ENCODE peak calls at places on chromosomes 3 and 15, in five cellular contexts. One of them, this sample, is unnamed.

GRCh38 chr3:132549890-132550578 is 47.0 kb upstream of the ACKR4 start:
- DNase-seq in upper lobe of left lung: no peak
- DNase-seq in left ventricle myocardium inferior: no peak
- DNase-seq in B cell: no peak
- DNase-seq in NCI-H1105 treated with DMSO at 0.1 percent for 48 hours: no peak
- DNase-seq in this sample: no peak

GRCh38 chr3:147680820-147681488 is 271.8 kb downstream of the ZIC1 start:
- DNase-seq in NCI-H1105 treated with DMSO at 0.1 percent for 48 hours: peak; percentile 35
- DNase-seq in B cell: no peak
- DNase-seq in upper lobe of left lung: no peak
- DNase-seq in left ventricle myocardium inferior: peak; percentile 57
- DNase-seq in this sample: peak; percentile 37

GRCh38 chr15:72766025-72766424 is 17.5 kb downstream of the ADPGK start:
- DNase-seq in B cell: no peak
- DNase-seq in upper lobe of left lung: no peak
- DNase-seq in NCI-H1105 treated with DMSO at 0.1 percent for 48 hours: no peak
- DNase-seq in left ventricle myocardium inferior: no peak
- DNase-seq in this sample: no peak

GRCh38 chr3:42730706-42731420 is 28.3 kb upstream of the HHATL start:
- DNase-seq in left ventricle myocardium inferior: no peak
- DNase-seq in NCI-H1105 treated with DMSO at 0.1 percent for 48 hours: no peak
- DNase-seq in B cell: no peak
- DNase-seq in upper lobe of left lung: no peak
- DNase-seq in this sample: no peak

GRCh38 chr3:176430244-176430893 is 766.9 kb downstream of the TBL1XR1 start:
- DNase-seq in left ventricle myocardium inferior: no peak
- DNase-seq in B cell: no peak
- DNase-seq in NCI-H1105 treated with DMSO at 0.1 percent for 48 hours: peak; percentile 91
- DNase-seq in upper lobe of left lung: no peak
- DNase-seq in this sample: peak; percentile 52

GRCh38 chr15:101314301-101314700 is 19.3 kb upstream of the SNRPA1 start:
- DNase-seq in NCI-H1105 treated with DMSO at 0.1 percent for 48 hours: no peak
- DNase-seq in left ventricle myocardium inferior: no peak
- DNase-seq in B cell: no peak
- DNase-seq in upper lobe of left lung: no peak
- DNase-seq in this sample: no peak

GRCh38 chr3:150763841-150764483 is 993 bp upstream of the SIAH2 start:
- DNase-seq in upper lobe of left lung: peak; percentile 89
- DNase-seq in B cell: peak; percentile 56
- DNase-seq in NCI-H1105 treated with DMSO at 0.1 percent for 48 hours: peak; percentile 70
- DNase-seq in left ventricle myocardium inferior: peak; percentile 69
- DNase-seq in this sample: peak; percentile 49

GRCh38 chr3:141368062-141368924 is at the start of gene ZBTB38:
- DNase-seq in NCI-H1105 treated with DMSO at 0.1 percent for 48 hours: no peak
- DNase-seq in left ventricle myocardium inferior: peak; percentile 88
- DNase-seq in upper lobe of left lung: peak; percentile 95
- DNase-seq in B cell: no peak
- DNase-seq in this sample: no peak

GRCh38 chr3:119884161-119884557 is 102.3 kb downstream of the NR1I2 start:
- DNase-seq in B cell: no peak
- DNase-seq in left ventricle myocardium inferior: no peak
- DNase-seq in upper lobe of left lung: no peak
- DNase-seq in NCI-H1105 treated with DMSO at 0.1 percent for 48 hours: no peak
- DNase-seq in this sample: no peak

GRCh38 chr15:60004846-60005351 is 788 bp downstream of the FOXB1 start:
- DNase-seq in left ventricle myocardium inferior: no peak
- DNase-seq in NCI-H1105 treated with DMSO at 0.1 percent for 48 hours: peak; percentile 58
- DNase-seq in B cell: peak; percentile 41
- DNase-seq in upper lobe of left lung: peak; percentile 85
- DNase-seq in this sample: no peak

GRCh38 chr15:52228928-52229327 is 37.7 kb upstream of the GNB5 start:
- DNase-seq in NCI-H1105 treated with DMSO at 0.1 percent for 48 hours: no peak
- DNase-seq in left ventricle myocardium inferior: no peak
- DNase-seq in upper lobe of left lung: no peak
- DNase-seq in B cell: peak; percentile 70
- DNase-seq in this sample: no peak

GRCh38 chr3:130849111-130849552 is 44.8 kb upstream of the ATP2C1 start:
- DNase-seq in upper lobe of left lung: no peak
- DNase-seq in NCI-H1105 treated with DMSO at 0.1 percent for 48 hours: peak; percentile 96
- DNase-seq in left ventricle myocardium inferior: peak; percentile 26
- DNase-seq in B cell: no peak
- DNase-seq in this sample: peak; percentile 65

GRCh38 chr15:52191207-52191606 is at the start of gene GNB5:
- DNase-seq in NCI-H1105 treated with DMSO at 0.1 percent for 48 hours: no peak
- DNase-seq in B cell: no peak
- DNase-seq in left ventricle myocardium inferior: no peak
- DNase-seq in upper lobe of left lung: no peak
- DNase-seq in this sample: no peak

GRCh38 chr3:153970047-153970446 is 151.1 kb upstream of the ARHGEF26 start:
- DNase-seq in NCI-H1105 treated with DMSO at 0.1 percent for 48 hours: no peak
- DNase-seq in left ventricle myocardium inferior: no peak
- DNase-seq in upper lobe of left lung: no peak
- DNase-seq in B cell: no peak
- DNase-seq in this sample: no peak

GRCh38 chr3:119559441-119559963 is at the start of gene CD80:
- DNase-seq in NCI-H1105 treated with DMSO at 0.1 percent for 48 hours: peak; percentile 11
- DNase-seq in upper lobe of left lung: no peak
- DNase-seq in B cell: peak; percentile 38
- DNase-seq in left ventricle myocardium inferior: peak; percentile 43
- DNase-seq in this sample: no peak

GRCh38 chr3:184733181-184733580 is 21.3 kb upstream of the MAGEF1 start:
- DNase-seq in B cell: no peak
- DNase-seq in NCI-H1105 treated with DMSO at 0.1 percent for 48 hours: no peak
- DNase-seq in left ventricle myocardium inferior: no peak
- DNase-seq in upper lobe of left lung: no peak
- DNase-seq in this sample: no peak

GRCh38 chr3:71064288-71064975 is 519.1 kb downstream of the FOXP1 start:
- DNase-seq in NCI-H1105 treated with DMSO at 0.1 percent for 48 hours: peak; percentile 7
- DNase-seq in left ventricle myocardium inferior: no peak
- DNase-seq in upper lobe of left lung: no peak
- DNase-seq in B cell: peak; percentile 72
- DNase-seq in this sample: no peak

GRCh38 chr3:109413049-109413448 is 75.7 kb upstream of the DPPA4 start:
- DNase-seq in B cell: no peak
- DNase-seq in NCI-H1105 treated with DMSO at 0.1 percent for 48 hours: no peak
- DNase-seq in upper lobe of left lung: no peak
- DNase-seq in left ventricle myocardium inferior: no peak
- DNase-seq in this sample: no peak